ENCODE peak calls at places on chromosomes 1 and 21, in seven cellular contexts. One of them, this sample, is unnamed.

GRCh38 chr1:116256875-116257823 is 115.9 kb upstream of the ATP1A1 start:
- DNase-seq in neural progenitor cell: no peak
- DNase-seq in cardiac muscle cell: no peak
- DNase-seq in A549: no peak
- DNase-seq in ascending aorta: no peak
- DNase-seq in esophagus squamous epithelium: no peak
- DNase-seq in left ventricle myocardium inferior: no peak
- DNase-seq in this sample: no peak

GRCh38 chr1:27070390-27071048 is 57.9 kb upstream of the TENT5B start:
- DNase-seq in A549: no peak
- DNase-seq in esophagus squamous epithelium: no peak
- DNase-seq in left ventricle myocardium inferior: no peak
- DNase-seq in cardiac muscle cell: no peak
- DNase-seq in ascending aorta: no peak
- DNase-seq in neural progenitor cell: peak
- DNase-seq in this sample: no peak

GRCh38 chr1:25569599-25570458 is 26.4 kb downstream of the LDLRAP1 start:
- DNase-seq in neural progenitor cell: no peak
- DNase-seq in ascending aorta: no peak
- DNase-seq in left ventricle myocardium inferior: no peak
- DNase-seq in esophagus squamous epithelium: no peak
- DNase-seq in cardiac muscle cell: peak
- DNase-seq in A549: no peak
- DNase-seq in this sample: no peak

GRCh38 chr1:168734271-168734670 is 5.3 kb upstream of the DPT start:
- DNase-seq in esophagus squamous epithelium: no peak
- DNase-seq in left ventricle myocardium inferior: peak
- DNase-seq in cardiac muscle cell: no peak
- DNase-seq in neural progenitor cell: no peak
- DNase-seq in ascending aorta: no peak
- DNase-seq in A549: no peak
- DNase-seq in this sample: no peak

GRCh38 chr1:40039757-40040510 is 595 bp upstream of the CAP1 start:
- DNase-seq in cardiac muscle cell: peak
- DNase-seq in left ventricle myocardium inferior: peak
- DNase-seq in neural progenitor cell: peak
- DNase-seq in esophagus squamous epithelium: peak
- DNase-seq in A549: peak
- DNase-seq in ascending aorta: peak
- DNase-seq in this sample: peak

GRCh38 chr1:55275151-55275748 is 60.1 kb upstream of the USP24 start:
- DNase-seq in A549: no peak
- DNase-seq in ascending aorta: no peak
- DNase-seq in left ventricle myocardium inferior: no peak
- DNase-seq in neural progenitor cell: peak
- DNase-seq in cardiac muscle cell: peak
- DNase-seq in esophagus squamous epithelium: no peak
- DNase-seq in this sample: no peak

GRCh38 chr1:28208818-28209441 is 23.9 kb downstream of the DNAJC8 start:
- DNase-seq in esophagus squamous epithelium: no peak
- DNase-seq in left ventricle myocardium inferior: peak
- DNase-seq in A549: peak
- DNase-seq in neural progenitor cell: peak
- DNase-seq in ascending aorta: no peak
- DNase-seq in cardiac muscle cell: peak
- DNase-seq in this sample: peak

GRCh38 chr1:2617981-2618470 is 14.8 kb downstream of the MMEL1 start:
- DNase-seq in A549: no peak
- DNase-seq in ascending aorta: no peak
- DNase-seq in cardiac muscle cell: no peak
- DNase-seq in left ventricle myocardium inferior: no peak
- DNase-seq in esophagus squamous epithelium: no peak
- DNase-seq in neural progenitor cell: no peak
- DNase-seq in this sample: no peak

GRCh38 chr1:108595510-108595909 is 35.6 kb downstream of the EEIG2 start:
- DNase-seq in left ventricle myocardium inferior: no peak
- DNase-seq in cardiac muscle cell: peak
- DNase-seq in esophagus squamous epithelium: no peak
- DNase-seq in neural progenitor cell: no peak
- DNase-seq in A549: no peak
- DNase-seq in ascending aorta: no peak
- DNase-seq in this sample: no peak

GRCh38 chr1:106677721-106678120 is 378.8 kb upstream of the PRMT6 start:
- DNase-seq in cardiac muscle cell: no peak
- DNase-seq in esophagus squamous epithelium: no peak
- DNase-seq in neural progenitor cell: no peak
- DNase-seq in ascending aorta: no peak
- DNase-seq in A549: no peak
- DNase-seq in left ventricle myocardium inferior: no peak
- DNase-seq in this sample: no peak

GRCh38 chr1:39625009-39625408 is 14.4 kb downstream of the HEYL start:
- DNase-seq in cardiac muscle cell: no peak
- DNase-seq in neural progenitor cell: no peak
- DNase-seq in left ventricle myocardium inferior: no peak
- DNase-seq in ascending aorta: no peak
- DNase-seq in A549: no peak
- DNase-seq in esophagus squamous epithelium: no peak
- DNase-seq in this sample: no peak

GRCh38 chr1:12524266-12524665 is 93.7 kb downstream of the DHRS3 start:
- DNase-seq in A549: no peak
- DNase-seq in ascending aorta: no peak
- DNase-seq in neural progenitor cell: no peak
- DNase-seq in cardiac muscle cell: no peak
- DNase-seq in left ventricle myocardium inferior: no peak
- DNase-seq in esophagus squamous epithelium: no peak
- DNase-seq in this sample: no peak

GRCh38 chr1:15937706-15938168 is 38.2 kb downstream of the ZBTB17 start:
- DNase-seq in neural progenitor cell: no peak
- DNase-seq in left ventricle myocardium inferior: no peak
- DNase-seq in esophagus squamous epithelium: no peak
- DNase-seq in ascending aorta: no peak
- DNase-seq in cardiac muscle cell: no peak
- DNase-seq in A549: no peak
- DNase-seq in this sample: no peak

GRCh38 chr1:171898956-171899355 is 57.7 kb downstream of the DNM3 start:
- DNase-seq in A549: no peak
- DNase-seq in ascending aorta: no peak
- DNase-seq in esophagus squamous epithelium: no peak
- DNase-seq in cardiac muscle cell: no peak
- DNase-seq in left ventricle myocardium inferior: no peak
- DNase-seq in neural progenitor cell: peak
- DNase-seq in this sample: no peak

GRCh38 chr1:248841702-248842395 is 3.8 kb downstream of the ZNF672 start:
- DNase-seq in left ventricle myocardium inferior: no peak
- DNase-seq in A549: no peak
- DNase-seq in cardiac muscle cell: peak
- DNase-seq in esophagus squamous epithelium: no peak
- DNase-seq in neural progenitor cell: peak
- DNase-seq in ascending aorta: no peak
- DNase-seq in this sample: peak

GRCh38 chr1:52288286-52288685 is 77.7 kb downstream of the CC2D1B start:
- DNase-seq in ascending aorta: no peak
- DNase-seq in neural progenitor cell: no peak
- DNase-seq in esophagus squamous epithelium: no peak
- DNase-seq in A549: no peak
- DNase-seq in cardiac muscle cell: peak
- DNase-seq in left ventricle myocardium inferior: no peak
- DNase-seq in this sample: no peak

GRCh38 chr1:201739054-201739453 is 89.9 kb upstream of the IPO9 start:
- DNase-seq in A549: no peak
- DNase-seq in left ventricle myocardium inferior: no peak
- DNase-seq in cardiac muscle cell: peak
- DNase-seq in esophagus squamous epithelium: no peak
- DNase-seq in neural progenitor cell: no peak
- DNase-seq in ascending aorta: no peak
- DNase-seq in this sample: no peak

GRCh38 chr1:201739492-201740085 is 89.4 kb upstream of the IPO9 start:
- DNase-seq in cardiac muscle cell: peak
- DNase-seq in A549: no peak
- DNase-seq in neural progenitor cell: peak
- DNase-seq in left ventricle myocardium inferior: peak
- DNase-seq in esophagus squamous epithelium: no peak
- DNase-seq in ascending aorta: no peak
- DNase-seq in this sample: no peak

GRCh38 chr1:201740609-201741231 is 88.2 kb upstream of the IPO9 start:
- DNase-seq in left ventricle myocardium inferior: no peak
- DNase-seq in A549: no peak
- DNase-seq in esophagus squamous epithelium: no peak
- DNase-seq in neural progenitor cell: peak
- DNase-seq in ascending aorta: no peak
- DNase-seq in cardiac muscle cell: peak
- DNase-seq in this sample: no peak

GRCh38 chr1:201741763-201742342 is 87.1 kb upstream of the IPO9 start:
- DNase-seq in left ventricle myocardium inferior: no peak
- DNase-seq in ascending aorta: no peak
- DNase-seq in neural progenitor cell: no peak
- DNase-seq in A549: no peak
- DNase-seq in cardiac muscle cell: no peak
- DNase-seq in esophagus squamous epithelium: no peak
- DNase-seq in this sample: no peak

DNA sequence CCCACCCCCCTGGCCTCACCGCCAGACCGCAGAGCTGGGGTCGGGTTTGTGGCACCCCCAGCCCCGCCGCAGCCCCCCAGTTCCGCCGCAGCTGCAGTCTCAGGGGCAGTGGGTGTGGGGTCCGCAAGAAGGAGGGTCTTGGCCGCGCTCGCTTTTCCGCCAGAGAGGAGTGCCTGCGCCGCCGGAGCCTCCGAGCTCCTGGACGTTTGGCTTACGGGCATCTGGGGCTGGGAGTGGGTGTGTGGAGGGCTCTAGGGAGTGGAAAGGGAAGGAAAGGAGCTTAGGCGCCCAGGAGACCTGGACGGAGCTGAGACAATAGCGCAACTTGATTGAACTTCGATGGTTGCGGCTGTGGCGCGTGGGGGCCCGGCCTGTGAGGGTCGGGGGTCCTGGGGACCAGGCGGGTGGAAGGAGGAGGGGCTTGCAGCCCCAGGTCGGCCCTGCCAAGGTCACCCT is 88.8 kb upstream of the IPO9 start:
- DNase-seq in neural progenitor cell: peak
- DNase-seq in A549: no peak
- DNase-seq in cardiac muscle cell: no peak
- DNase-seq in left ventricle myocardium inferior: no peak
- DNase-seq in ascending aorta: no peak
- DNase-seq in esophagus squamous epithelium: no peak
- DNase-seq in this sample: no peak
- TF ChIP-seq CTCF in neural progenitor cell: no peak
- TF ChIP-seq CTCF in A549: no peak
- TF ChIP-seq CTCF in cardiac muscle cell: no peak
- TF ChIP-seq CTCF in left ventricle myocardium inferior: no peak
- TF ChIP-seq CTCF in ascending aorta: peak
- TF ChIP-seq CTCF in esophagus squamous epithelium: no peak
- TF ChIP-seq CTCF in this sample: no peak

GRCh38 chr1:71695084-71695483 is 587.3 kb downstream of the NEGR1 start:
- DNase-seq in ascending aorta: no peak
- DNase-seq in esophagus squamous epithelium: no peak
- DNase-seq in neural progenitor cell: no peak
- DNase-seq in left ventricle myocardium inferior: no peak
- DNase-seq in cardiac muscle cell: no peak
- DNase-seq in A549: no peak
- DNase-seq in this sample: no peak

GRCh38 chr1:71695820-71696219 is 586.5 kb downstream of the NEGR1 start:
- DNase-seq in esophagus squamous epithelium: no peak
- DNase-seq in cardiac muscle cell: no peak
- DNase-seq in left ventricle myocardium inferior: no peak
- DNase-seq in neural progenitor cell: no peak
- DNase-seq in ascending aorta: no peak
- DNase-seq in A549: no peak
- DNase-seq in this sample: no peak

GRCh38 chr1:71693581-71693980 is 588.8 kb downstream of the NEGR1 start:
- DNase-seq in esophagus squamous epithelium: no peak
- DNase-seq in left ventricle myocardium inferior: no peak
- DNase-seq in cardiac muscle cell: no peak
- DNase-seq in A549: no peak
- DNase-seq in ascending aorta: no peak
- DNase-seq in neural progenitor cell: no peak
- DNase-seq in this sample: no peak

GRCh38 chr1:71698186-71698585 is 584.2 kb downstream of the NEGR1 start:
- DNase-seq in cardiac muscle cell: no peak
- DNase-seq in A549: no peak
- DNase-seq in left ventricle myocardium inferior: no peak
- DNase-seq in ascending aorta: no peak
- DNase-seq in neural progenitor cell: no peak
- DNase-seq in esophagus squamous epithelium: no peak
- DNase-seq in this sample: no peak
- H3K27ac ChIP-seq in cardiac muscle cell: no peak
- H3K27ac ChIP-seq in A549: no peak
- H3K27ac ChIP-seq in left ventricle myocardium inferior: no peak
- H3K27ac ChIP-seq in ascending aorta: no peak
- H3K27ac ChIP-seq in neural progenitor cell: no peak
- H3K27ac ChIP-seq in esophagus squamous epithelium: no peak
- H3K27ac ChIP-seq in this sample: no peak

DNA sequence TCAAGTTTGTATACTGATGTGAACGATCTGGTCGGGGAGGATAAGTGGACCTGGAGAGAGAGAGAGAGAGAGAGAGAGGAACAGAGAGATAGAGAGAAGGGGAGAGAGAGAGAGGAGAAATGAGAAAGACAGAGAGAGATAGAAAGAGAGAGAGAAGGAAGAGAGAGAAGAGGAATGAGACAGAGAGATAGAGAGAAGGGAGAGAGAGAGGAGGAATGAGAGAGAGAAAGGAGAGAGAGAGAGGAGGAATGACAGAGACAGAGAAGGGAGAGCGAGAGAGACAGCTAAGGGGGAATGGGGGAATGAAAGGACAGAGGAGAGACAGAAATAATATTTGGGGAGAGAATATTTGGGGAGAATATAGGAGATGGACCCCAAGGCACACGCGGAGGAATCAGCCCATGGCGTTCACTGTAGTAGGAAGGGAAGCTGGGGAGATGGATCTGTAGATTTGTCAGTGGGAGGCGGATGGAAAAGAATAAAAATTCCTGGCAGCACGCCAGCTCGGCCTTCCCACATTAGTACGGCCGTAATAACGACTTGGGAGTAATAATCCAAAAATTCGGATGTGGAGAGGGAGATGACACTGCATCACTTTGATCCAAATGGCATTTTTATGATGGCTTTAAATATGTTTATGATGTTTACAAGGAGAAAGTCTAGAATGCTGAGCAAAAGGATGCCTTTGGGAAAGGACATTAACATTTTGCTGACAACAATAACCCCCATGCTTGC is 159.7 kb upstream of the KCNJ6 start:
- DNase-seq in cardiac muscle cell: no peak
- DNase-seq in A549: no peak
- DNase-seq in ascending aorta: no peak
- DNase-seq in left ventricle myocardium inferior: no peak
- DNase-seq in neural progenitor cell: no peak
- DNase-seq in esophagus squamous epithelium: no peak
- DNase-seq in this sample: no peak
- TF ChIP-seq CTCF in cardiac muscle cell: no peak
- TF ChIP-seq CTCF in A549: no peak
- TF ChIP-seq CTCF in ascending aorta: no peak
- TF ChIP-seq CTCF in left ventricle myocardium inferior: no peak
- TF ChIP-seq CTCF in neural progenitor cell: no peak
- TF ChIP-seq CTCF in esophagus squamous epithelium: no peak
- TF ChIP-seq CTCF in this sample: no peak

DNA sequence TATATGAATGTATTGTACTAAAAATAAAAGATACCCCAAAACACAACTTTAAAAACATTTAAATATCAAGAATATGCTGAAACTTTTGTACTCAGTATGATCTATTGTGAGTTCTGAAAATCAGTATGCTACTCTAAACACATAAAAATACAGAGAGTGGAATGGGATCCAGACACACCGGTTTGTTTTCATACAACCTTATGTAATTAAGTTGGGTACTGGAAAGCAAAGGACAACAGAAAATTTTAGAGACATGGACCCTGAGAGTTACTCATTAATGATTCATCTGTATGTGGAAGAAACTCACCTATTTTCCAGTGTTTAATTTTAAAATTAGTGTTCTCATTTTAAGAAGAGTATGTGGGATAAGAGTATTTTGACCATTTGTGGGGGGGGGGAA is 927 bp upstream of the CFHR3 start:
- DNase-seq in esophagus squamous epithelium: no peak
- DNase-seq in left ventricle myocardium inferior: no peak
- DNase-seq in A549: no peak
- DNase-seq in neural progenitor cell: no peak
- DNase-seq in cardiac muscle cell: no peak
- DNase-seq in ascending aorta: no peak
- DNase-seq in this sample: no peak
- H3K27ac ChIP-seq in esophagus squamous epithelium: no peak
- H3K27ac ChIP-seq in left ventricle myocardium inferior: no peak
- H3K27ac ChIP-seq in A549: no peak
- H3K27ac ChIP-seq in neural progenitor cell: no peak
- H3K27ac ChIP-seq in cardiac muscle cell: no peak
- H3K27ac ChIP-seq in ascending aorta: no peak
- H3K27ac ChIP-seq in this sample: no peak

This sample was measured in psoas muscle.